ENCODE peak calls at places on chromosomes 3 and 15, in four cellular contexts. A is H1, N is trophoblast cell, S is H9. R is an unnamed sample.

GRCh38 chr15:69403611-69404010 is 10.5 kb upstream of the KIF23 start:
- DNase-seq in A (no peak), N (peak; percentile 33), S (no peak), R (no peak)

GRCh38 chr3:149382091-149382467 is 4.6 kb upstream of the TM4SF1 start:
- DNase-seq in S (no peak), A (no peak), N (peak; percentile 2), R (no peak)

GRCh38 chr3:155391583-155391982 is 98.1 kb upstream of the STRIT1 start:
- DNase-seq in A (no peak), N (no peak), S (no peak), R (peak; percentile 39)

GRCh38 chr3:13513051-13513912 is 33.2 kb downstream of the HDAC11 start:
- DNase-seq in N (peak; percentile 49), S (no peak), A (no peak), R (no peak)

GRCh38 chr15:65338366-65338765 is 33.9 kb downstream of the RNU5B-1 start:
- DNase-seq in A (no peak), S (no peak), N (no peak), R (no peak)

GRCh38 chr15:22786868-22787698 is 639 bp downstream of the NIPA1 start:
- DNase-seq in N (peak; percentile 16), A (no peak), S (peak; percentile 45), R (peak; percentile 35)

GRCh38 chr15:85702321-85703230 is 92.1 kb downstream of the KLHL25 start:
- DNase-seq in N (no peak), A (no peak), S (no peak), R (no peak)

GRCh38 chr15:50906954-50907865 is 1.3 kb upstream of the AP4E1 start:
- DNase-seq in N (no peak), A (no peak), S (no peak), R (no peak)

GRCh38 chr3:124345845-124346244 is 353.9 kb upstream of the ROPN1 start:
- DNase-seq in A (no peak), S (no peak), N (no peak), R (no peak)

GRCh38 chr3:36969540-36970432 is 23.1 kb downstream of the EPM2AIP1 start:
- DNase-seq in N (peak; percentile 47), S (peak; percentile 60), A (no peak), R (peak; percentile 79)

GRCh38 chr15:56739964-56740640 is 6.8 kb upstream of the ZNF280D start:
- DNase-seq in A (no peak), N (no peak), S (peak; percentile 40), R (no peak)

GRCh38 chr3:194930439-194931204 is 244.9 kb downstream of the FAM43A start:
- DNase-seq in N (peak; percentile 45), S (no peak), A (no peak), R (no peak)

GRCh38 chr15:75158402-75158801 is 43.3 kb upstream of the C15orf39 start:
- DNase-seq in N (no peak), A (no peak), S (no peak), R (no peak)

GRCh38 chr3:27696906-27697305 is 25.2 kb downstream of the EOMES start:
- DNase-seq in A (no peak), N (no peak), S (no peak), R (no peak)

GRCh38 chr3:156750874-156751245 is 75.3 kb upstream of the LEKR1 start:
- DNase-seq in N (no peak), A (no peak), S (no peak), R (no peak)

GRCh38 chr3:156449712-156450574 is 105.0 kb downstream of the SSR3 start:
- DNase-seq in N (no peak), A (no peak), S (no peak), R (no peak)

GRCh38 chr3:40869939-40870338 is 329.4 kb upstream of the CTNNB1 start:
- DNase-seq in A (no peak), S (peak; percentile 50), N (no peak), R (no peak)

GRCh38 chr3:64225695-64226499 is 631 bp upstream of the PRICKLE2 start:
- DNase-seq in N (no peak), A (no peak), S (no peak), R (no peak)

GRCh38 chr3:30098656-30099454 is 507.5 kb upstream of the TGFBR2 start:
- DNase-seq in S (no peak), N (no peak), A (no peak), R (peak; percentile 3)

GRCh38 chr15:75215107-75216004 is 13.7 kb downstream of the C15orf39 start:
- DNase-seq in S (no peak), A (no peak), N (peak; percentile 41), R (no peak)

GRCh38 chr15:63495343-63495742 is 9.1 kb upstream of the USP3 start:
- DNase-seq in S (no peak), A (no peak), N (no peak), R (no peak)

GRCh38 chr3:144777941-144778340 is 806.3 kb downstream of the DIPK2A start:
- DNase-seq in A (no peak), S (no peak), N (no peak), R (no peak)

GRCh38 chr3:51941798-51942602 is at the start of the genes PARP3 and RRP9:
- DNase-seq in S (peak; percentile 100), N (peak; percentile 100), A (peak; percentile 100), R (peak; percentile 100)

GRCh38 chr3:51941447-51941797 is 282 bp downstream of the RRP9 start:
- DNase-seq in A (no peak), S (no peak), N (no peak), R (no peak)

GRCh38 chr3:51943451-51944391 is 1.6 kb downstream of the PARP3 start:
- DNase-seq in A (no peak), N (no peak), S (no peak), R (no peak)

GRCh38 chr3:51944541-51945021 is 2.4 kb downstream of the PARP3 start:
- DNase-seq in A (no peak), S (no peak), N (no peak), R (no peak)

GRCh38 chr3:51942603-51943450 is 664 bp downstream of the PARP3 start:
- DNase-seq in A (no peak), N (no peak), S (peak; percentile 32), R (no peak)
- H2BK12ac ChIP-seq in A (no peak overlapping the region), N (no peak overlapping the region), S (no peak overlapping the region), R (peak overlapping the region; percentile 91)

DNA sequence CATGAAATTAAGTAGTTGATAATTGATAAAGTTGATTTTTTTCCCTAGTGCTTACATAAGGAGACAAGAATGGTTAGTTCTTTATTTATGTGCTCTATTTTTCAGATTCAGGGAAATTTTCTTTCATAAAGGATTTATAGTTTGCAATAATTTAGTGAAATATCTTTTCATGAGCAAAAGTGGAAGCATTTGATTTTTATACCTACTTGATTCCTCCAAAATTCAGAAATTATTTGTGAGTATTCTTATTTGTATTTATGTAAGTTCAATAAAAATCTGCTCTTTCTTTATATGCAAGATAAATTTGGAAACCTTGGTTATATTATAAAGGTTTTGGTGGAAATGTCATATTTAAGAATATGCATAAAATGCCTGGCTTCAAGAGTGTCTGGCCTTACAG is 14.7 kb upstream of the SLCO2A1 start:
- DNase-seq in A (no peak), N (no peak), S (no peak), R (no peak)
- H3K9me3 ChIP-seq in A (peaks cover 34% of the 10 kb centered on the region), N (peaks cover 5% of the 10 kb centered on the region), S (peaks cover 13% of the 10 kb centered on the region), R (peaks cover 7% of the 10 kb centered on the region)

GRCh38 chr15:59227021-59227420 is 20.4 kb downstream of the LDHAL6B start:
- DNase-seq in S (no peak), A (no peak), N (peak; percentile 81), R (no peak)
- H2BK12ac ChIP-seq in S (no peak overlapping the region), A (no peak overlapping the region), N (no peak overlapping the region), R (no peak overlapping the region)

GRCh38 chr3:180229113-180229512 is 192.4 kb upstream of the PEX5L start:
- DNase-seq in S (no peak), A (no peak), N (no peak), R (no peak)
- H3K9me3 ChIP-seq in S (peaks cover 46% of the 10 kb centered on the region), A (peaks cover 63% of the 10 kb centered on the region), N (peaks cover 15% of the 10 kb centered on the region), R (peaks cover 16% of the 10 kb centered on the region)

DNA sequence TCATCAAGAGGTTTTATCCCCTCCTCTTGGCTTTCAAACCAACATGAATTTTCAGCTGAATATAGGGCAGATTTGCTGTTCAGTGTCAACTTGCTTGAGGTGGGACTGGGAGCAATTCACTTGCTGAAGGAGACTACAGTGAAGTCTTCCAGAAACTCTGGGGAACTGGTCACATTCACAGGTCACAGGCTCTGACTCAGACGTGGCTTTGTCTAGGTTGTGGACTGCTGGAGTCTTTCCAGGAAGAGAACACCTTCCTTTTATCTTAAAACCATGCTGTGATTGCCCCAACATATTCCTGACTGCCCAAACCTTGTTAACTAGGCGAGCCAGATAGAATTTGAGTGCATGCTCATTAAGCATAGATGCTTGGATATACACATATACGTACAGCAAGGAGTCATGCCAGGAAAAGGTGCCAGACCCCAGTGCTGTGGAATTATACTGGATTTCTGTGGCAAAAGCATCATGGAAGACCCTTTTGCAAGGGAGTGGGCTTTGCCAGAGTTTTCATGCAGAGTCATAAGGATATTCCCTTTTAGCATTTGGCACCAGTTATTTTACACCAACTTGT is 399.1 kb upstream of the TBL1XR1 start:
- DNase-seq in S (no peak), N (no peak), A (no peak), R (no peak)
- H2BK12ac ChIP-seq in S (no peak overlapping the region), N (peak overlapping the region; percentile 24), A (no peak overlapping the region), R (no peak overlapping the region)

GRCh38 chr15:94877833-94878232 is 646.5 kb downstream of the MCTP2 start:
- DNase-seq in N (no peak), A (no peak), S (no peak), R (no peak)

GRCh38 chr15:94875550-94875949 is 644.2 kb downstream of the MCTP2 start:
- DNase-seq in N (no peak), S (no peak), A (no peak), R (no peak)
- H3K9me3 ChIP-seq in N (no peaks in the 10 kb centered on the region), S (no peaks in the 10 kb centered on the region), A (peaks cover 11% of the 10 kb centered on the region), R (no peaks in the 10 kb centered on the region)

DNA sequence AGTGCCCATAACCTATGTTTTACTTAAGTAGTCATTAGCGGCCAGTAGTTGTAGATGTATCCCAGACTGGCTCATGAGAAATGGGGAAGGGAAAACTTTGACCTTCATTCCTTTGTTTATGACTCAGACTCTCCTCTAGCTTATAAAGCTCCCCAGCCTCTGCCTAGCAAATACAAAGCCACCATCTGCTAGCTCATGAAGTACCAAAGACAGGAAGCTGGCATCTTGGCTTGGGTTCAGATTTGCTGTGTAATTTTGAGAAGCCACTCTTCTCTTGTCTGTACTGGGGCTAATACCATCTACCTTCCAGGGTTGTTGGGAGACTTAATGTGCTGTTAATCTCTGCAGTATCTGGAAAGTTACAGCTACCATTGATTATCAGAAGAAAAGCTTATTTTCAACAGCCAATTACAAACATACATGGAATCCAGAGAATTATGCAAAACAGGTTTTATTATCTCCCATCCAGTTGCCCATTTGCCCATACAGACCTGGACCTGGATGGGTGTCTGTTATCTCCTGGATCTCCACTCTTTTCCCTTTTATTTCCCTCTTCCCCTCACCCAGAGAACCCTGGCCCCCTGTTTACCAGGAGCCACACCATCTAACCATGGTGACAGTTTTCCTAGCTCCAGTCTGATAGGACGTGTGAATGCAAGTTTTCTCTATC is 153.8 kb downstream of the SEMA6D start:
- DNase-seq in S (no peak), A (no peak), N (peak; percentile 41), R (no peak)
- H2BK12ac ChIP-seq in S (no peak overlapping the region), A (no peak overlapping the region), N (no peak overlapping the region), R (no peak overlapping the region)